ENCODE peak calls at places on chromosome 2, in seven cellular contexts. J is GM12878, Y is H1, A is HCT116, K is HepG2, M is K562, X is SK-N-SH. W is an unnamed sample.

GRCh38 chr2:88212251-88212790 is 42.2 kb downstream of the THNSL2 start:
- DNase-seq in J (no peak), Y (peak; percentile 54), A (peak; percentile 38), K (peak; percentile 90), M (peak; percentile 23), X (no peak), W (peak; percentile 4)

GRCh38 chr2:7127687-7128086 is 210.5 kb downstream of the RNF144A start:
- DNase-seq in J (no peak), Y (no peak), A (no peak), K (no peak), M (no peak), X (no peak), W (no peak)

GRCh38 chr2:241632478-241633325 is 4.3 kb downstream of the THAP4 start:
- DNase-seq in J (no peak), Y (no peak), A (no peak), K (no peak), M (no peak), X (no peak), W (no peak)

GRCh38 chr2:54531558-54531957 is 75.4 kb downstream of the SPTBN1 start:
- DNase-seq in J (no peak), Y (no peak), A (peak; percentile 8), K (no peak), M (no peak), X (no peak), W (no peak)

GRCh38 chr2:239232195-239232578 is 168.6 kb downstream of the HDAC4 start:
- DNase-seq in J (no peak), Y (no peak), A (no peak), K (no peak), M (no peak), X (no peak), W (no peak)

GRCh38 chr2:228048838-228049490 is 132.5 kb downstream of the SPHKAP start:
- DNase-seq in J (no peak), Y (no peak), A (peak; percentile 61), K (peak; percentile 49), M (peak; percentile 0), X (peak; percentile 28), W (peak; percentile 67)

GRCh38 chr2:239098288-239098970 is 250.5 kb downstream of the TWIST2 start:
- DNase-seq in J (no peak), Y (no peak), A (no peak), K (no peak), M (no peak), X (no peak), W (no peak)

GRCh38 chr2:207133493-207133861 is 32.3 kb downstream of the KLF7 start:
- DNase-seq in J (no peak), Y (no peak), A (no peak), K (no peak), M (no peak), X (no peak), W (no peak)

GRCh38 chr2:136022747-136023146 is 37.3 kb upstream of the DARS1 start:
- DNase-seq in J (no peak), Y (no peak), A (no peak), K (no peak), M (no peak), X (no peak), W (no peak)

GRCh38 chr2:229350117-229350805 is 79.2 kb upstream of the PID1 start:
- DNase-seq in J (no peak), Y (no peak), A (no peak), K (no peak), M (no peak), X (no peak), W (no peak)

GRCh38 chr2:138321458-138321857 is 180.1 kb upstream of the SPOPL start:
- DNase-seq in J (no peak), Y (no peak), A (no peak), K (no peak), M (no peak), X (no peak), W (no peak)

GRCh38 chr2:86825728-86826386 is 35.1 kb upstream of the CD8A start:
- DNase-seq in J (no peak), Y (no peak), A (no peak), K (no peak), M (no peak), X (no peak), W (no peak)

GRCh38 chr2:71070294-71071025 is 2.0 kb downstream of the NAGK start:
- DNase-seq in J (no peak), Y (no peak), A (peak; percentile 19), K (peak; percentile 66), M (peak; percentile 24), X (peak; percentile 51), W (peak; percentile 75)

GRCh38 chr2:144516981-144517824 is 2.7 kb downstream of the ZEB2 start:
- DNase-seq in J (no peak), Y (peak; percentile 65), A (no peak), K (no peak), M (peak; percentile 76), X (peak; percentile 77), W (no peak)

GRCh38 chr2:42141687-42142475 is 27.3 kb upstream of the EML4 start:
- DNase-seq in J (no peak), Y (no peak), A (no peak), K (peak; percentile 94), M (peak; percentile 80), X (peak; percentile 56), W (no peak)

GRCh38 chr2:173354601-173355131 is at the start of gene CDCA7:
- DNase-seq in J (no peak), Y (peak; percentile 92), A (peak; percentile 54), K (peak; percentile 64), M (peak; percentile 89), X (peak; percentile 96), W (no peak)

GRCh38 chr2:241415196-241415595 is 59.1 kb downstream of the FARP2 start:
- DNase-seq in J (no peak), Y (no peak), A (no peak), K (no peak), M (no peak), X (no peak), W (no peak)

GRCh38 chr2:206193643-206194382 is 34.1 kb downstream of the EEF1B2 start:
- DNase-seq in J (no peak), Y (no peak), A (no peak), K (no peak), M (no peak), X (no peak), W (no peak)

GRCh38 chr2:170425291-170425751 is 247.4 kb downstream of the MYO3B start:
- DNase-seq in J (no peak), Y (no peak), A (no peak), K (peak; percentile 25), M (no peak), X (no peak), W (no peak)

GRCh38 chr2:79011485-79011884 is 14.0 kb upstream of the REG3G start:
- DNase-seq in J (no peak), Y (no peak), A (no peak), K (no peak), M (no peak), X (no peak), W (no peak)

GRCh38 chr2:177543007-177543760 is 150.6 kb downstream of the AGPS start:
- DNase-seq in J (no peak), Y (no peak), A (no peak), K (no peak), M (no peak), X (no peak), W (peak; percentile 63)

GRCh38 chr2:152462591-152463178 is 127.7 kb downstream of the FMNL2 start:
- DNase-seq in J (no peak), Y (peak; percentile 4), A (no peak), K (peak; percentile 45), M (no peak), X (no peak), W (no peak)

DNA sequence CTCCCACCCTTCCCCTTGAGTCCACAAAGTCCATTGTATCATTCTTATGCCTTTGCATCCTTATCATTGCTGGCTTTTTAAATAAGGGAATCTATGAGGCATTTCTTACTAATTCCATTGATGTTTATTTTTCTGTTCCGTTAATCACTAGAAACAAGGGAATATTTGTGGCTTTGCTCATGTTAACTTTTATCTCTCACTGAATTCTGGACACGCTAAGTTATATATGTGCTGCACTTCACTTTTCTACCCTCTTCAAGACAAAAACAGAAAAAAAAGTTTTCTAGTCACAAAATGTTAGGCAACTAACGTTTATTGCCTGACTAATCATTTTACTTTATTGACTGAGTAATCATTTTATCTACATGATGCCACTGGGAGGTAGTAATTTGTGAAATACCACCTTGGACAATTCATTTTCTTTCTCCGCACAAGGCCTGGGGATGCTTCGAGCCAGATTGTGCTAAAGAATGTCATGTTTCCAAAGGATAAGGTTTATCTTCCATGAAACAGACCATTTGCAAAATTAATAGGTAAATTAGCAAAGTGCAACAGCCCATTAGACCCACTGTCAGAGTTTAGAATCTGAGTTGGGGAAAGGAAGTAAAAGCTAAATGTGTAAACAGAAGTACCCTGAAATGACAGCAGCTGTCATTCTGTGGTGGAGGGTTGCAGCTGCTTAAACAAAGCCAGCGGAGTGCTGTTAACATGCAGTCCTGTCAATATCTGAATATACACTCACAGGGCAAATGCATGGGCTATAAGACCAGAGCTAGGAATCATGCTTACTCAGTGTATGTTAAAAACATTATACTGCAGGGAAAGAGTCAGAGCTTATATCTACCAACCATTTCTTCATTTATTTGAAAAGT is 658.7 kb downstream of the CNTNAP5 start:
- DNase-seq in J (no peak), Y (no peak), A (no peak), K (no peak), M (no peak), X (no peak), W (no peak)
- TF ChIP-seq JUND in J (no peak), Y (no peak), A (no peak), K (no peak), M (no peak), X (no peak), W (no peak)

GRCh38 chr2:141959941-141960340 is 170.9 kb downstream of the LRP1B start:
- DNase-seq in J (no peak), Y (no peak), A (no peak), K (no peak), M (no peak), X (no peak), W (no peak)
- TF ChIP-seq JUND in J (no peak), Y (no peak), A (no peak), K (no peak), M (no peak), X (no peak), W (no peak)

GRCh38 chr2:2901384-2902345 is 476.0 kb downstream of the EIPR1 start:
- DNase-seq in J (peak; percentile 56), Y (no peak), A (no peak), K (peak; percentile 72), M (no peak), X (no peak), W (no peak)
- TF ChIP-seq JUND in J (no peak), Y (no peak), A (no peak), K (no peak), M (no peak), X (no peak), W (no peak)

GRCh38 chr2:168357799-168358504 is 98.1 kb upstream of the CERS6 start:
- DNase-seq in J (no peak), Y (no peak), A (no peak), K (no peak), M (no peak), X (no peak), W (no peak)

GRCh38 chr2:168355779-168356178 is 100.3 kb upstream of the CERS6 start:
- DNase-seq in J (no peak), Y (no peak), A (no peak), K (no peak), M (no peak), X (no peak), W (no peak)

GRCh38 chr2:168353251-168353650 is 102.8 kb upstream of the CERS6 start:
- DNase-seq in J (no peak), Y (no peak), A (no peak), K (no peak), M (no peak), X (no peak), W (no peak)

GRCh38 chr2:168354499-168354898 is 101.6 kb upstream of the CERS6 start:
- DNase-seq in J (no peak), Y (no peak), A (no peak), K (no peak), M (no peak), X (no peak), W (no peak)

GRCh38 chr2:168355110-168355509 is 101.0 kb upstream of the CERS6 start:
- DNase-seq in J (no peak), Y (no peak), A (no peak), K (no peak), M (no peak), X (no peak), W (no peak)
- TF ChIP-seq JUND in J (no peak), Y (no peak), A (no peak), K (no peak), M (no peak), X (no peak), W (no peak)

W was measured in T47D.